ENCODE peak calls at places on chromosomes 16 and 17, in nine cellular contexts. R is CD8-positive, alpha-beta T cell; B is mucosa of descending colon; S is A549; P is ovary; J is endodermal cell; Q is PC-9; K is stomach; V is lower lobe of right lung. O is an unnamed sample.

GRCh38 chr16:3879887-3880564 is 487 bp downstream of the CREBBP start:
- DNase-seq in R (peak), B (peak), S (peak), P (peak), J (peak), Q (no peak), K (peak), V (peak), O (peak)

GRCh38 chr16:84268661-84269060 is 26.0 kb upstream of the WFDC1 start:
- DNase-seq in R (no peak), B (no peak), S (no peak), P (no peak), J (no peak), Q (no peak), K (no peak), V (no peak), O (no peak)

GRCh38 chr17:142102-142661 is 4.8 kb downstream of the SCGB1C2 start:
- DNase-seq in R (peak), B (no peak), S (peak), P (peak), J (no peak), Q (no peak), K (peak), V (peak), O (peak)

GRCh38 chr16:2468725-2469398 is 2.2 kb upstream of the NTN3 start:
- DNase-seq in R (no peak), B (no peak), S (peak), P (no peak), J (peak), Q (no peak), K (no peak), V (no peak), O (no peak)

GRCh38 chr17:74202879-74203432 is 522 bp upstream of the RPL38 start:
- DNase-seq in R (no peak), B (no peak), S (no peak), P (no peak), J (no peak), Q (no peak), K (no peak), V (no peak), O (no peak)

GRCh38 chr17:7842380-7842949 is 8.4 kb downstream of the KDM6B start:
- DNase-seq in R (peak), B (peak), S (peak), P (peak), J (no peak), Q (peak), K (peak), V (peak), O (peak)

GRCh38 chr17:17171186-17171585 is 34.9 kb downstream of the PLD6 start:
- DNase-seq in R (no peak), B (no peak), S (no peak), P (no peak), J (no peak), Q (no peak), K (no peak), V (no peak), O (no peak)

GRCh38 chr17:81553616-81554181 is 1.5 kb upstream of the FAAP100 start:
- DNase-seq in R (no peak), B (no peak), S (peak), P (peak), J (no peak), Q (peak), K (no peak), V (no peak), O (peak)

GRCh38 chr17:63626551-63627228 is 4.5 kb downstream of the MAP3K3 start:
- DNase-seq in R (no peak), B (no peak), S (no peak), P (no peak), J (no peak), Q (no peak), K (no peak), V (no peak), O (no peak)

GRCh38 chr17:63621684-63622570 is at the start of gene MAP3K3:
- DNase-seq in R (peak), B (peak), S (peak), P (peak), J (peak), Q (peak), K (peak), V (peak), O (peak)

GRCh38 chr17:63621229-63621683 is 961 bp upstream of the MAP3K3 start:
- DNase-seq in R (no peak), B (no peak), S (peak), P (no peak), J (no peak), Q (no peak), K (no peak), V (no peak), O (no peak)

GRCh38 chr17:63622571-63623390 is 564 bp downstream of the MAP3K3 start:
- DNase-seq in R (peak), B (peak), S (peak), P (peak), J (peak), Q (peak), K (peak), V (peak), O (peak)

GRCh38 chr17:63623786-63624185 is 1.6 kb downstream of the MAP3K3 start:
- DNase-seq in R (no peak), B (no peak), S (no peak), P (no peak), J (no peak), Q (no peak), K (no peak), V (no peak), O (no peak)
- H3K4me3 ChIP-seq in R (peak), B (no peak), S (peak), P (peak), J (peak), Q (peak), K (peak), V (peak), O (peak)

DNA sequence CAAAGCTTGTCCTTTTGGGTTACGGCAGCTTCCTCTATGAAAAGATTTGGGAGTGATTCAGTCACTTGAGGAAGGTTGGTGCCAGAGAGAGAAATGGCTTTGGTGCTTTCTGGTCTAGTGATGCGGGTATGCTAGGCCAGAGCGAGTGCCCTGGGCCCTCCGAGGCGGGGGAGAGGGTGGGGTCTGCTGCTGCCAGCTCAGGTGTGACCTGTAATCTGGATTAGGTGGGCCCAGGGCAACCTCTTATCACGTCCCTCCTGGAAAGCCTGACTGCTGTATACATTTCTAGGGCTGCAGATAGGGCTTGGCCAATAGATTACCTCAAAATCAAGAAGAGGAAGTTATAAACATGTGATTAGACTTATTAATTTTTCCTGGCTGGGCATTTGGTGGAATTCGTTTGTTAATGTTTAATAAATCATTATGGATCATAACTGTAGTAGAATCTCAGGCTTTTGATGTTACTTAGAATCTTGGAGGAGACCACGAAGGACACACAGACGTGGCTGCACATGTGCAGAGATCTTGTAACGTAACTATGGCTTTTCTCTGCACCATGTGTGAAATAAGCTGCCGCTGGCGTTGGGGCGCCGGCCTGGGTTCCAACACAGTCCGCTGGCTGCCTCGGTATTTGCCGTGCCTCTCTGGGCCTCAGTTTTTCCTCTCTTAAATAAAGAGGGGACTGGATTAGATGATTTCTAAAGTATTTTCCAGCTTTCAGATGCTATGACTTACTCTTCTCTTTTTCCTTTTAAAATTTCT is 1.2 kb downstream of the IRF8 start:
- DNase-seq in R (no peak), B (no peak), S (no peak), P (no peak), J (no peak), Q (no peak), K (peak), V (no peak), O (no peak)
- H3K4me3 ChIP-seq in R (no peak), B (no peak), S (no peak), P (no peak), J (no peak), Q (no peak), K (peak), V (peak), O (no peak)

GRCh38 chr16:31132303-31132978 is 3.1 kb downstream of the PRSS8 start:
- DNase-seq in R (no peak), B (no peak), S (no peak), P (no peak), J (no peak), Q (no peak), K (no peak), V (no peak), O (peak)

GRCh38 chr16:31132979-31133599 is 2.4 kb downstream of the PRSS8 start:
- DNase-seq in R (no peak), B (no peak), S (no peak), P (no peak), J (no peak), Q (no peak), K (no peak), V (no peak), O (peak)

GRCh38 chr16:31134625-31135534 is 647 bp downstream of the PRSS8 start:
- DNase-seq in R (no peak), B (peak), S (no peak), P (no peak), J (peak), Q (peak), K (peak), V (peak), O (no peak)

GRCh38 chr16:31135535-31136286 is at the start of gene PRSS8:
- DNase-seq in R (no peak), B (peak), S (no peak), P (no peak), J (peak), Q (peak), K (peak), V (peak), O (peak)

GRCh38 chr16:31134091-31134571 is 1.4 kb downstream of the PRSS8 start:
- DNase-seq in R (no peak), B (no peak), S (no peak), P (no peak), J (no peak), Q (peak), K (no peak), V (no peak), O (no peak)
- H3K4me3 ChIP-seq in R (no peak), B (peak), S (no peak), P (no peak), J (peak), Q (peak), K (peak), V (peak), O (peak)

GRCh38 chr16:88804552-88805339 is 1.2 kb downstream of the CDT1 start:
- DNase-seq in R (no peak), B (no peak), S (peak), P (no peak), J (peak), Q (no peak), K (no peak), V (no peak), O (peak)
- H3K4me3 ChIP-seq in R (no peak), B (no peak), S (peak), P (no peak), J (peak), Q (peak), K (peak), V (no peak), O (peak)

DNA sequence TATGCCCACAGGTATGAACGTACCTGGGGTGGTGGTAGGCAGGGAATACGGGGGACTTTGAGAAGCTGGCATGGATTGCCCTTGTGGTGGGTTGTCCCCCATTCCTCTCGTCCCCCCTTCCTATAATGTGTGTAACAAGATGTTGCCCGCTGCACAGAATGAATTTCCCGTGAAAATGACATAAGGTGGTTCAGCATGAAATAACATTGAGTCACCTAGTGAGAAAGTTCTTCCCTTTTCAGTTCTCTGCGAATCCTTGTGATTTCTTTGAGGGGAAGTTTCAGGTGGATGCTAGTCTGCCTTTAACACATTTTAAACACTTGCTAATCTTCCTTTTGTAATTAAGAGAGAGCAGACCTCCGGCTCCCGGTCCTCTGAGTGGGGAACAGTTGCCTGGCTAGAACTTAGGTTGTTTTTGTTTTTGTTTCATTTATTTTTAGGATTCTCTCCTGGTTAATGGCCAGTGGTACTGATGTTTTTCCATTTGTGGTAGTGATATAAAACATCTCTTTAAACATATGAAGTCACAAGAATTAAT is 58.9 kb downstream of the RAP1GAP2 start:
- DNase-seq in R (no peak), B (no peak), S (no peak), P (no peak), J (peak), Q (no peak), K (no peak), V (no peak), O (no peak)
- H3K4me3 ChIP-seq in R (no peak), B (no peak), S (peak), P (no peak), J (peak), Q (peak), K (peak), V (peak), O (peak)

GRCh38 chr16:31871510-31871909 is 2.1 kb upstream of the ZNF267 start:
- DNase-seq in R (no peak), B (no peak), S (no peak), P (no peak), J (no peak), Q (no peak), K (no peak), V (no peak), O (no peak)

GRCh38 chr16:31868164-31868563 is 5.4 kb upstream of the ZNF267 start:
- DNase-seq in R (no peak), B (no peak), S (no peak), P (no peak), J (no peak), Q (no peak), K (no peak), V (no peak), O (no peak)

GRCh38 chr16:31870809-31871208 is 2.8 kb upstream of the ZNF267 start:
- DNase-seq in R (no peak), B (no peak), S (no peak), P (no peak), J (no peak), Q (no peak), K (no peak), V (no peak), O (no peak)

GRCh38 chr16:31869511-31870201 is 4.0 kb upstream of the ZNF267 start:
- DNase-seq in R (peak), B (peak), S (no peak), P (no peak), J (no peak), Q (peak), K (no peak), V (peak), O (no peak)

GRCh38 chr16:31868701-31869167 is 4.9 kb upstream of the ZNF267 start:
- DNase-seq in R (peak), B (peak), S (peak), P (peak), J (peak), Q (peak), K (peak), V (peak), O (no peak)
- H3K4me3 ChIP-seq in R (peak), B (no peak), S (no peak), P (no peak), J (no peak), Q (no peak), K (peak), V (peak), O (no peak)

GRCh38 chr17:28746611-28747045 is 2.8 kb downstream of the TRAF4 start:
- DNase-seq in R (no peak), B (peak), S (no peak), P (peak), J (peak), Q (peak), K (peak), V (peak), O (no peak)
- H3K4me3 ChIP-seq in R (no peak), B (no peak), S (peak), P (no peak), J (peak), Q (peak), K (peak), V (peak), O (peak)

DNA sequence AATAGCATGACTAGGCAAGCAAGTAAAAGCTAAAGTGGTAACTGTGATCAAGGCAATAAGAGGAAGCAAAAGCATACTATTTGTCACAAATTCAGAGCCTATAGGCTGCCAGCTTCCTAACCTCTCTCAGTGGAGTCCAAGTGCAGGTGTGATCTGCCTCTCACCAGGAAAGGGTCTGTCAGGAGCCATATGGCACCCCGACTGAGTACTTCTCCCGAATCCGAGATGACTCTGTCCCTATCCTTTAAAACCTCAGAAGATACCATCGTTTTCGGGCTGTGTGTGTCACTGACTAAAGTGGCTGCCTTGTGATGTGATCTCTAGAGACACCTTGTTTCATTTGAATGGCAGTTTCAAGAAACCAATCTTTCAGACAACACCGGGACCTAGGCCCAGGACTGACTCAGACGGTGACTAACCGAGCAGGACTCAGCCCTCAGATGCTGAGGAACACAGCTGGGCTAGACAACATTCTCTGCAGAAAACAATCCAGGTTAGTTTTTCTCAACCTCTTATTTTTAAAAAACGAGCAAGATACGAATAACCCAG is 63.6 kb downstream of the SMG6 start:
- DNase-seq in R (no peak), B (peak), S (peak), P (peak), J (peak), Q (peak), K (peak), V (no peak), O (no peak)
- H3K4me3 ChIP-seq in R (no peak), B (no peak), S (no peak), P (no peak), J (no peak), Q (no peak), K (no peak), V (no peak), O (no peak)

GRCh38 chr17:12128946-12129345 is 108.3 kb downstream of the MAP2K4 start:
- DNase-seq in R (no peak), B (no peak), S (no peak), P (no peak), J (no peak), Q (no peak), K (no peak), V (no peak), O (no peak)
- H3K4me3 ChIP-seq in R (no peak), B (no peak), S (no peak), P (no peak), J (no peak), Q (no peak), K (no peak), V (no peak), O (no peak)